ENCODE peak calls at places on chromosomes 1 and 21, in five cellular contexts. H is left ventricle myocardium superior, W is SJCRH30, M is small intestine, L is thoracic aorta. F is an unnamed sample.

GRCh38 chr1:150213170-150214098 is 22.5 kb downstream of the ANP32E start:
- DNase-seq in W (no peak), M (peak; percentile 95), L (peak; percentile 80), H (peak; percentile 97), F (peak; percentile 77)

GRCh38 chr1:78840447-78841251 is 165.9 kb downstream of the ADGRL4 start:
- DNase-seq in H (no peak), M (no peak), W (peak; percentile 89), L (no peak), F (no peak)

GRCh38 chr1:150001415-150001814 is 9.1 kb downstream of the OTUD7B start:
- DNase-seq in M (no peak), H (no peak), L (no peak), W (no peak), F (no peak)

GRCh38 chr1:32404956-32405355 is 10.7 kb upstream of the BSDC1 start:
- DNase-seq in H (no peak), L (no peak), M (no peak), W (no peak), F (no peak)

GRCh38 chr1:7223334-7224080 is 438.3 kb downstream of the CAMTA1 start:
- DNase-seq in H (no peak), L (no peak), W (no peak), M (no peak), F (no peak)

GRCh38 chr1:173867141-173867752 is 542 bp downstream of the GAS5 start:
- DNase-seq in H (peak; percentile 38), W (no peak), L (no peak), M (no peak), F (peak; percentile 21)

GRCh38 chr1:94000531-94001282 is 91.5 kb upstream of the GCLM start:
- DNase-seq in H (no peak), W (no peak), M (peak; percentile 62), L (no peak), F (no peak)

GRCh38 chr1:205568469-205569361 is 63.1 kb downstream of the ELK4 start:
- DNase-seq in W (no peak), L (no peak), M (no peak), H (peak; percentile 43), F (peak; percentile 29)

GRCh38 chr1:170808229-170808870 is 127.0 kb upstream of the MROH9 start:
- DNase-seq in L (no peak), M (no peak), W (no peak), H (no peak), F (no peak)

GRCh38 chr1:155003766-155004351 is 1.3 kb downstream of the ZBTB7B start:
- DNase-seq in H (peak; percentile 83), M (peak; percentile 88), L (no peak), W (peak; percentile 54), F (no peak)

GRCh38 chr1:109626682-109627408 is 7.2 kb downstream of the AMPD2 start:
- DNase-seq in L (no peak), W (no peak), H (no peak), M (no peak), F (no peak)

GRCh38 chr1:161160763-161161162 is 1.5 kb downstream of the USP21 start:
- DNase-seq in W (no peak), M (no peak), H (no peak), L (no peak), F (no peak)

GRCh38 chr1:186099362-186100064 is 275.5 kb downstream of the TPR start:
- DNase-seq in M (no peak), W (no peak), L (no peak), H (no peak), F (no peak)

GRCh38 chr1:225879521-225880209 is 2.5 kb downstream of the TMEM63A start:
- DNase-seq in W (no peak), M (peak; percentile 65), H (no peak), L (no peak), F (no peak)

GRCh38 chr1:231442735-231443134 is 20.6 kb upstream of the EGLN1 start:
- DNase-seq in M (no peak), W (peak; percentile 68), L (no peak), H (no peak), F (no peak)

GRCh38 chr1:94864821-94865220 is 44.7 kb downstream of the SLC44A3 start:
- DNase-seq in M (no peak), L (no peak), H (no peak), W (peak; percentile 33), F (no peak)

GRCh38 chr1:15158506-15159165 is 5.1 kb downstream of the TMEM51 start:
- DNase-seq in H (no peak), L (no peak), M (no peak), W (no peak), F (no peak)

GRCh38 chr1:4021895-4022268 is 121.8 kb upstream of the C1orf174 start:
- DNase-seq in L (no peak), W (no peak), M (no peak), H (no peak), F (no peak)

GRCh38 chr1:40092241-40092640 is 4.8 kb downstream of the PPT1 start:
- DNase-seq in H (no peak), W (no peak), M (no peak), L (no peak), F (no peak)

GRCh38 chr1:57908471-57908870 is 484.6 kb upstream of the DAB1 start:
- DNase-seq in L (no peak), H (no peak), M (no peak), W (no peak), F (no peak)

GRCh38 chr1:15627343-15627988 is 10.2 kb downstream of the DDI2 start:
- DNase-seq in L (no peak), H (no peak), W (peak; percentile 30), M (no peak), F (no peak)

GRCh38 chr1:197130677-197131304 is 15.7 kb downstream of the ASPM start:
- DNase-seq in H (no peak), M (no peak), W (no peak), L (no peak), F (no peak)

GRCh38 chr21:41250519-41250918 is 66.1 kb upstream of the FAM3B start:
- DNase-seq in W (no peak), L (no peak), M (no peak), H (no peak), F (no peak)

GRCh38 chr1:180581635-180582039 is 22.9 kb downstream of the OVAAL start:
- DNase-seq in L (no peak), M (no peak), W (no peak), H (no peak), F (no peak)